ENCODE peak calls at places on chromosomes 6 and 20, in seven cellular contexts. Q is ovary; L is RPMI7951; D is AG09319; F is effector CD4-positive, alpha-beta T cell; K is stimulated activated CD4-positive, alpha-beta T cell treated with anti-CD3 and anti-CD28 coated beads, TNF-alpha, amount 100 ng/mL, for 1 hour; E is tibial nerve. P is an unnamed sample.

GRCh38 chr6:30411515-30412207 is 66.7 kb downstream of the RPP21 start:
- DNase-seq in D (peak), K (peak), L (peak), Q (no peak), E (peak), F (peak), P (no peak)

GRCh38 chr6:161813156-161813555 is 539.3 kb upstream of the AGPAT4 start:
- DNase-seq in E (no peak), Q (no peak), D (no peak), F (no peak), K (no peak), L (no peak), P (no peak)

GRCh38 chr6:75350808-75351207 is 66.2 kb upstream of the TMEM30A start:
- DNase-seq in Q (no peak), E (no peak), D (no peak), K (no peak), F (no peak), L (no peak), P (no peak)

GRCh38 chr6:112031956-112032355 is 21.9 kb upstream of the CCN6 start:
- DNase-seq in D (no peak), L (no peak), F (no peak), E (no peak), K (no peak), Q (no peak), P (no peak)

GRCh38 chr6:137341721-137342195 is 122.6 kb upstream of the IFNGR1 start:
- DNase-seq in L (peak), D (peak), E (no peak), Q (no peak), F (peak), K (peak), P (no peak)

GRCh38 chr20:6566821-6567220 is 200.7 kb upstream of the BMP2 start:
- DNase-seq in D (no peak), E (no peak), Q (no peak), F (no peak), L (peak), K (no peak), P (no peak)

GRCh38 chr20:62103508-62104233 is 18.6 kb upstream of the LSM14B start:
- DNase-seq in E (no peak), F (no peak), L (no peak), D (no peak), K (no peak), Q (no peak), P (no peak)

GRCh38 chr6:84410377-84410776 is 182.9 kb upstream of the CEP162 start:
- DNase-seq in Q (no peak), F (no peak), E (no peak), K (no peak), L (no peak), D (no peak), P (no peak)

GRCh38 chr6:145022199-145022782 is 713.0 kb downstream of the EPM2A start:
- DNase-seq in F (no peak), L (no peak), K (no peak), Q (no peak), D (no peak), E (no peak), P (no peak)

GRCh38 chr20:37954626-37955025 is 51.7 kb downstream of the VSTM2L start:
- DNase-seq in F (no peak), K (no peak), L (no peak), D (no peak), Q (no peak), E (no peak), P (no peak)